ENCODE peak calls at places on chromosomes 12 and 14, in eight cellular contexts. P is activated T-cell treated with anti-CD3 and anti-CD28 coated beads, Interleukin-2, amount 50 U/mL, for 72 hours; B is GM04504; H is SHP77; K is substantia nigra; J is Karpas-422; Q is GM20000; M is tibial nerve. L is an unnamed sample.

GRCh38 chr12:2930865-2931264 is 28.3 kb upstream of the TEAD4 start:
- DNase-seq in K (no peak), P (no peak), Q (no peak), H (no peak), M (no peak), B (no peak), J (no peak), L (no peak)

GRCh38 chr14:34872822-34873590 is 2.2 kb downstream of the BAZ1A start:
- DNase-seq in Q (peak), P (peak), H (no peak), M (no peak), J (peak), K (no peak), B (peak), L (no peak)

GRCh38 chr12:11795910-11796459 is 146.5 kb downstream of the ETV6 start:
- DNase-seq in P (no peak), B (no peak), J (no peak), M (no peak), Q (no peak), H (peak), K (no peak), L (no peak)

GRCh38 chr12:103399986-103400385 is 95.8 kb downstream of the C12orf42 start:
- DNase-seq in K (no peak), Q (no peak), J (no peak), H (no peak), P (no peak), M (no peak), B (no peak), L (no peak)

GRCh38 chr12:48334807-48335206 is 15.9 kb downstream of the ZNF641 start:
- DNase-seq in B (no peak), J (peak), M (no peak), P (no peak), Q (no peak), H (no peak), K (no peak), L (no peak)

GRCh38 chr14:72513994-72514659 is 379.8 kb downstream of the DPF3 start:
- DNase-seq in K (no peak), J (peak), H (peak), M (no peak), P (no peak), B (peak), Q (no peak), L (no peak)

GRCh38 chr12:46124132-46124847 is 133.9 kb upstream of the SCAF11 start:
- DNase-seq in J (no peak), Q (no peak), H (no peak), P (no peak), B (no peak), M (no peak), K (no peak), L (no peak)

GRCh38 chr14:60061371-60061770 is 30.4 kb upstream of the PCNX4 start:
- DNase-seq in H (no peak), M (no peak), Q (no peak), K (no peak), P (no peak), J (no peak), B (no peak), L (no peak)

GRCh38 chr14:84804498-84805294 is 725.2 kb upstream of the FLRT2 start:
- DNase-seq in B (no peak), M (no peak), Q (no peak), K (no peak), J (peak), H (no peak), P (no peak), L (no peak)

GRCh38 chr14:101019974-101020710 is 116.6 kb upstream of the RTL1 start:
- DNase-seq in P (no peak), J (no peak), M (no peak), H (no peak), K (no peak), Q (no peak), B (no peak), L (no peak)

GRCh38 chr14:34065222-34065621 is 114.3 kb upstream of the EGLN3 start:
- DNase-seq in M (no peak), J (no peak), Q (no peak), P (no peak), H (no peak), B (no peak), K (no peak), L (no peak)

GRCh38 chr12:123097521-123098084 is 53.3 kb downstream of the PITPNM2 start:
- DNase-seq in K (no peak), M (peak), J (no peak), B (no peak), P (no peak), Q (no peak), H (peak), L (no peak)

GRCh38 chr14:100533647-100534485 is 53.4 kb downstream of the BEGAIN start:
- DNase-seq in H (no peak), B (no peak), Q (peak), K (no peak), J (no peak), P (no peak), M (peak), L (no peak)

GRCh38 chr14:28766505-28767238 is at the start of gene FOXG1:
- DNase-seq in Q (no peak), J (no peak), P (no peak), M (no peak), K (no peak), H (no peak), B (no peak), L (peak)

GRCh38 chr12:68792952-68793351 is 15.0 kb upstream of the MDM2 start:
- DNase-seq in P (peak), J (peak), H (no peak), B (no peak), M (no peak), Q (peak), K (no peak), L (no peak)

GRCh38 chr14:24952851-24953666 is 96.9 kb downstream of the STXBP6 start:
- DNase-seq in P (no peak), B (no peak), J (no peak), K (peak), Q (no peak), M (no peak), H (peak), L (no peak)

GRCh38 chr12:3869860-3870259 is 3.3 kb downstream of the PARP11 start:
- DNase-seq in K (no peak), B (no peak), M (no peak), P (peak), Q (no peak), J (no peak), H (no peak), L (no peak)

GRCh38 chr14:79841433-79841832 is 369.9 kb downstream of the DIO2 start:
- DNase-seq in K (no peak), B (no peak), M (no peak), P (no peak), H (no peak), Q (no peak), J (no peak), L (no peak)

GRCh38 chr12:46154221-46154975 is 114.4 kb downstream of the SLC38A1 start:
- DNase-seq in H (no peak), J (no peak), B (peak), P (no peak), K (no peak), M (no peak), Q (no peak), L (no peak)

GRCh38 chr12:109777544-109777943 is 55.7 kb downstream of the TRPV4 start:
- DNase-seq in H (peak), J (peak), K (no peak), Q (peak), P (peak), M (no peak), B (peak), L (no peak)

GRCh38 chr12:50517456-50518048 is 12.8 kb downstream of the DIP2B start:
- DNase-seq in P (no peak), K (no peak), Q (peak), B (no peak), H (no peak), M (no peak), J (peak), L (no peak)